ENCODE peak calls at places on chromosomes 16 and 17, in four cellular contexts. G, T, K and J are unnamed samples.

GRCh38 chr17:77645441-77646430 is 312.8 kb upstream of the TNRC6C start:
- DNase-seq in G (no peak), T (no peak), K (no peak), J (no peak)

GRCh38 chr17:50608700-50609375 is 25.8 kb upstream of the ABCC3 start:
- DNase-seq in G (peak), T (peak), K (no peak), J (peak)

GRCh38 chr17:41065829-41066624 is at the start of gene KRTAP2-4:
- DNase-seq in G (no peak), T (no peak), K (peak), J (no peak)

GRCh38 chr17:4463818-4464501 is 30.2 kb downstream of the SPNS3 start:
- DNase-seq in G (no peak), T (no peak), K (no peak), J (no peak)

GRCh38 chr17:29514792-29515191 is 52.0 kb downstream of the ABHD15 start:
- DNase-seq in G (no peak), T (no peak), K (peak), J (no peak)

GRCh38 chr16:12766853-12767252 is 36.8 kb downstream of the CPPED1 start:
- DNase-seq in G (no peak), T (no peak), K (no peak), J (no peak)

GRCh38 chr16:88014201-88014781 is 63.1 kb downstream of the BANP start:
- DNase-seq in G (no peak), T (no peak), K (peak), J (no peak)

GRCh38 chr16:68246121-68246520 is 948 bp downstream of the PLA2G15 start:
- DNase-seq in G (no peak), T (no peak), K (no peak), J (no peak)

GRCh38 chr17:61179316-61179715 is 220.3 kb upstream of the TBX2 start:
- DNase-seq in G (no peak), T (no peak), K (no peak), J (no peak)

GRCh38 chr16:2029350-2029749 is 2.6 kb downstream of the NHERF2 start:
- DNase-seq in G (no peak), T (no peak), K (no peak), J (no peak)